ENCODE peak calls at places on chromosomes 7 and 10, in eight cellular contexts. S is prostate gland, E is stomach, Z is PC-3, I is heart left ventricle, U is aorta, K is SK-N-MC, J is gastrocnemius medialis. O is an unnamed sample.
A peak's percentile ranks its signal among the peaks of the same experiment; 100 is the strongest.

GRCh38 chr7:114943953-114944741 is 22.3 kb downstream of the MDFIC start:
- DNase-seq in S (no peak), E (no peak), Z (no peak), I (no peak), U (no peak), K (no peak), J (no peak), O (no peak)

GRCh38 chr7:134368851-134369533 is 52.3 kb upstream of the SLC35B4 start:
- DNase-seq in S (peak; percentile 49), E (peak; percentile 64), Z (peak; percentile 95), I (no peak), U (no peak), K (no peak), J (no peak), O (no peak)

GRCh38 chr7:159119851-159120539 is 24.7 kb downstream of the VIPR2 start:
- DNase-seq in S (no peak), E (no peak), Z (no peak), I (no peak), U (peak; percentile 51), K (no peak), J (no peak), O (no peak)

GRCh38 chr7:49670991-49671390 is 102.4 kb upstream of the VWC2 start:
- DNase-seq in S (no peak), E (no peak), Z (peak; percentile 32), I (no peak), U (no peak), K (no peak), J (no peak), O (no peak)

GRCh38 chr10:34816067-34817002 is 1.2 kb upstream of the PARD3 start:
- DNase-seq in S (peak; percentile 21), E (no peak), Z (peak; percentile 70), I (no peak), U (no peak), K (no peak), J (no peak), O (no peak)

GRCh38 chr7:36299223-36299760 is 90.4 kb upstream of the ANLN start:
- DNase-seq in S (no peak), E (no peak), Z (no peak), I (no peak), U (no peak), K (no peak), J (no peak), O (no peak)

GRCh38 chr7:128201067-128201689 is 39.9 kb upstream of the LEP start:
- DNase-seq in S (no peak), E (no peak), Z (no peak), I (no peak), U (no peak), K (no peak), J (no peak), O (no peak)

GRCh38 chr7:41809487-41810257 is 106.8 kb upstream of the INHBA start:
- DNase-seq in S (no peak), E (no peak), Z (no peak), I (no peak), U (no peak), K (no peak), J (no peak), O (no peak)

GRCh38 chr10:78170026-78170475 is 136.4 kb downstream of the RPS24 start:
- DNase-seq in S (no peak), E (no peak), Z (peak; percentile 78), I (no peak), U (no peak), K (no peak), J (no peak), O (no peak)

GRCh38 chr10:25026463-25026862 is 10.1 kb downstream of the THNSL1 start:
- DNase-seq in S (no peak), E (no peak), Z (peak; percentile 18), I (no peak), U (no peak), K (no peak), J (no peak), O (no peak)

GRCh38 chr7:590731-591551 is 71.3 kb upstream of the PDGFA start:
- DNase-seq in S (peak; percentile 29), E (no peak), Z (no peak), I (peak; percentile 58), U (no peak), K (no peak), J (no peak), O (no peak)

GRCh38 chr7:116588641-116589594 is 64.1 kb downstream of the CAV1 start:
- DNase-seq in S (peak; percentile 33), E (no peak), Z (peak; percentile 88), I (no peak), U (no peak), K (peak; percentile 96), J (no peak), O (no peak)

GRCh38 chr7:102181517-102181916 is 105.2 kb upstream of the SH2B2 start:
- DNase-seq in S (no peak), E (no peak), Z (no peak), I (no peak), U (no peak), K (no peak), J (no peak), O (no peak)
- H3K36me3 ChIP-seq in S (no peaks in the 10 kb centered on the region), E (peaks cover 87% of the 10 kb centered on the region), Z (no peaks in the 10 kb centered on the region), I (peaks cover 60% of the 10 kb centered on the region), U (no peaks in the 10 kb centered on the region), K (no peaks in the 10 kb centered on the region), J (peaks cover 13% of the 10 kb centered on the region), O (peaks cover 22% of the 10 kb centered on the region)

DNA sequence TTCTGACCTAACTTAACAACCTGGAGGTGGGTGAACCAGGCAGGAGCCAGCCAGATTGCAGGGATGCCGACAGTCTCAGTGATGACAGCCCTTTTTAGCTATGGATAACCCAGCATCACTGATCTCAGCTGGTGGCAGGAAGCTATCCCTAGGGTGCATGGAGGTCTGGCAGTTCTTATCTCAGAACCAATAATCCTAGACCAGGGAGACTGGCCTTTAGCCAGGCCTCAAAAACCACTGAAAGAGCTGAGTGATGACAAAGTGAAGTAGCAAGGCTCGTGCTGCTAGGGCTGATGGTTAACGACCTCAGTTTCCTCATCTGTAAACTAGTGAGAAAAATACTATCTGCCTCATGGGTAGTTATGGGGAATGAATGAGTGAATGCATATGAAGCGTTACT is 112.5 kb downstream of the RALA start:
- DNase-seq in S (no peak), E (no peak), Z (no peak), I (no peak), U (no peak), K (no peak), J (no peak), O (no peak)
- H3K36me3 ChIP-seq in S (no peaks in the 10 kb centered on the region), E (no peaks in the 10 kb centered on the region), Z (no peaks in the 10 kb centered on the region), I (no peaks in the 10 kb centered on the region), U (no peaks in the 10 kb centered on the region), K (no peaks in the 10 kb centered on the region), J (no peaks in the 10 kb centered on the region), O (no peaks in the 10 kb centered on the region)

DNA sequence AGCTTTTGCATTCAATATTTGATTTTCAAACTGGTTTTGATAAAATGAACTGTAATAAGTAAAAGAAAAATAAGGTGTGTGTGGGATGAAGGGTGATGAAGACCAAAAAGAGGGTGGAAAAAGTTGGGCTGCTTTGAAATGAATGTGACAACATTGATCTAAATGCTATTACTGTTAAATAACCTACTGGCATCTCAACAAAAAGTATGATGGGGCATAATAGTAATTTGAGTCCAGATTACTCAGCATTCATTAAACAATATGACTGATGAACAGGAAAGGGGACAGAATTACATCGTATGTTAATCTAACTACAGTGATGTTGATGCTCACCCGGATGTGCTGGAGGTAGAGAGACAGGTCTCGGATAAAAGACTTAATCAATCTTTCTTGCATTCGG is 112.2 kb downstream of the ABCC2 start:
- DNase-seq in S (no peak), E (no peak), Z (peak; percentile 13), I (no peak), U (no peak), K (no peak), J (no peak), O (no peak)
- H3K36me3 ChIP-seq in S (no peaks in the 10 kb centered on the region), E (peaks cover 93% of the 10 kb centered on the region), Z (peaks cover 4% of the 10 kb centered on the region), I (peaks cover 75% of the 10 kb centered on the region), U (peaks cover 6% of the 10 kb centered on the region), K (peaks cover 40% of the 10 kb centered on the region), J (peaks cover 67% of the 10 kb centered on the region), O (peaks cover 5% of the 10 kb centered on the region)

DNA sequence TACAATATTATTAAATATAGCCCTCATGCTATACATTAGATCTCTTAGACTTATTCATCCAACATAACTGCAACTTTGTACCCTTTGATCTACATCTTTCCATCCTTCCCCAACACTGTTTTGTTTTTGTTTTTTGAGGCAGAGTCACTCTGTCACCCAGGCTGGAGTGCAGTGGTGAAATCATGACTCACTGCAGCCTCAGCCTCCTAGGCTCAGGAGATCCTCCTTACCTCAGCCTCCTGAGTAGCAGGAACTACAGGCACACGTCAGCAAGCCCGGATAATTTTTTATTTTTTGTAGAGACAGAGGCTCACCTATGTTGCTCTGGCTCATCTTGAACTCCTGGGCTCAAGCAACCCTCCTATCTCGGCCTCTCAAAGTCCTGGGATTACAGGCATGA is 53.3 kb downstream of the NT5C2 start:
- DNase-seq in S (no peak), E (no peak), Z (no peak), I (no peak), U (no peak), K (no peak), J (no peak), O (no peak)
- H3K36me3 ChIP-seq in S (peaks cover 3% of the 10 kb centered on the region), E (peaks cover 62% of the 10 kb centered on the region), Z (peaks cover 11% of the 10 kb centered on the region), I (peaks cover 63% of the 10 kb centered on the region), U (no peaks in the 10 kb centered on the region), K (peaks cover 4% of the 10 kb centered on the region), J (peaks cover 28% of the 10 kb centered on the region), O (peaks cover 6% of the 10 kb centered on the region)

DNA sequence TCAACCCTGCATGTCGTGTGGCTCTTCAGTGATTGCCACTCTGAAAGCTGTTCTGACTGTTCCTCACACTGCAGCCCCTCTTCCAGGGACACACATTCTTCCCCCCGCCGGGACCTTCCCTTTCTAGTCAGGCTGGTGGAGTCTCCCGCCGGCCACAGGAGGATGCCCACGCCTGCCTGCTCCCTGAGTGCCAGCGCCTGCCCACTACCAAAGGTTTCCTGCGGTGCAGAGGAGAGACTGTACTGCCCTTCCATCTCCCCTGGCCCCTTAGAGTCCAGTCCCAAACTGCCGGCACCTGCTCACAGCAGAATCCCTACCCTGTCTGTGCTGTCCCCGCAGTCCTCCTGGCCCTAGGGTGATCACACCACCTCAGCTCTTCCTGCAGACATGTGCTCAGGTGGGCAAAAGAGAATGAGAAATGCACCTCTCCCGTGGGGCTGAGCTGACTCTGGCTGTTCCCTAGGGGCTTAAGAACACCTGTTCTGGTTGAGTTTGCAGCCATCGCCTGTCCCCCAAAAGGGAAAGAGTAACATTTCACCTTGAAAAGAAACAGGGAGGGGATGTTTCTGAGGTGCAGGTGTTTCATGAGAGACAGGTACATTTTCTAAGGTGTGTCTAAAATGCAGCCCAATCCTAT is 1.4 kb downstream of the PODXL start:
- DNase-seq in S (no peak), E (no peak), Z (no peak), I (no peak), U (no peak), K (no peak), J (no peak), O (no peak)
- H3K36me3 ChIP-seq in S (no peaks in the 10 kb centered on the region), E (no peaks in the 10 kb centered on the region), Z (peaks cover 4% of the 10 kb centered on the region), I (no peaks in the 10 kb centered on the region), U (no peaks in the 10 kb centered on the region), K (no peaks in the 10 kb centered on the region), J (no peaks in the 10 kb centered on the region), O (no peaks in the 10 kb centered on the region)

O was measured in effector memory CD4-positive, alpha-beta T cell.